ENCODE peak calls at places on chromosomes 16 and 17, in ten cellular contexts. M, F, H, B, S, Y, U, Z, T and P are unnamed samples.

GRCh38 chr17:37417852-37418251 is 11.2 kb downstream of the TADA2A start:
- DNase-seq in M (no peak), F (no peak), H (no peak), B (no peak), S (no peak), Y (no peak), U (no peak), Z (no peak), T (no peak), P (no peak)

GRCh38 chr16:14325921-14326401 is 254.8 kb downstream of the MRTFB start:
- DNase-seq in M (no peak), F (no peak), H (no peak), B (no peak), S (no peak), Y (peak; percentile 76), U (no peak), Z (no peak), T (no peak), P (no peak)

GRCh38 chr16:23027386-23027785 is 121.9 kb downstream of the USP31 start:
- DNase-seq in M (no peak), F (no peak), H (no peak), B (no peak), S (no peak), Y (no peak), U (no peak), Z (no peak), T (no peak), P (no peak)

GRCh38 chr17:49969134-49969759 is at the start of gene DLX4:
- DNase-seq in M (no peak), F (no peak), H (no peak), B (no peak), S (no peak), Y (no peak), U (no peak), Z (no peak), T (no peak), P (peak; percentile 74)

GRCh38 chr17:37273419-37274051 is 102.2 kb upstream of the C17orf78 start:
- DNase-seq in M (no peak), F (peak; percentile 60), H (no peak), B (no peak), S (no peak), Y (peak; percentile 46), U (no peak), Z (no peak), T (no peak), P (no peak)

GRCh38 chr16:81708459-81709368 is 70.4 kb upstream of the PLCG2 start:
- DNase-seq in M (no peak), F (no peak), H (no peak), B (no peak), S (no peak), Y (no peak), U (no peak), Z (no peak), T (no peak), P (no peak)

GRCh38 chr17:56110463-56111138 is 42.7 kb upstream of the ANKFN1 start:
- DNase-seq in M (no peak), F (no peak), H (no peak), B (no peak), S (no peak), Y (no peak), U (no peak), Z (no peak), T (no peak), P (no peak)

GRCh38 chr17:52024296-52024870 is 134.1 kb downstream of the CA10 start:
- DNase-seq in M (no peak), F (no peak), H (peak; percentile 40), B (no peak), S (no peak), Y (no peak), U (no peak), Z (no peak), T (no peak), P (no peak)

GRCh38 chr17:71511266-71511995 is 609.4 kb upstream of the SOX9 start:
- DNase-seq in M (no peak), F (no peak), H (no peak), B (no peak), S (no peak), Y (no peak), U (no peak), Z (no peak), T (no peak), P (no peak)

GRCh38 chr16:15976929-15977637 is 27.7 kb downstream of the ABCC1 start:
- DNase-seq in M (peak; percentile 61), F (no peak), H (no peak), B (no peak), S (no peak), Y (peak; percentile 98), U (peak; percentile 35), Z (no peak), T (no peak), P (no peak)

GRCh38 chr16:6674071-6674470 is 658.6 kb upstream of the RBFOX1 start:
- DNase-seq in M (no peak), F (no peak), H (no peak), B (no peak), S (no peak), Y (no peak), U (no peak), Z (no peak), T (no peak), P (no peak)

GRCh38 chr16:67327774-67328173 is 1.2 kb downstream of the LRRC36 start:
- DNase-seq in M (no peak), F (no peak), H (no peak), B (no peak), S (no peak), Y (no peak), U (no peak), Z (no peak), T (no peak), P (no peak)

GRCh38 chr16:1432388-1433262 is 1.7 kb downstream of the PERCC1 start:
- DNase-seq in M (no peak), F (no peak), H (no peak), B (no peak), S (no peak), Y (no peak), U (no peak), Z (no peak), T (no peak), P (no peak)

GRCh38 chr17:65359016-65359415 is 202.4 kb downstream of the AXIN2 start:
- DNase-seq in M (no peak), F (peak; percentile 66), H (no peak), B (no peak), S (no peak), Y (peak; percentile 63), U (no peak), Z (no peak), T (no peak), P (no peak)

GRCh38 chr16:2226918-2227317 is 3.5 kb downstream of the E4F1 start:
- DNase-seq in M (no peak), F (no peak), H (no peak), B (no peak), S (no peak), Y (no peak), U (no peak), Z (no peak), T (no peak), P (no peak)

GRCh38 chr17:45200701-45201100 is 21.0 kb upstream of the FMNL1 start:
- DNase-seq in M (peak; percentile 42), F (no peak), H (no peak), B (peak; percentile 68), S (no peak), Y (peak; percentile 16), U (no peak), Z (no peak), T (no peak), P (no peak)

GRCh38 chr16:14187517-14188338 is 116.6 kb downstream of the MRTFB start:
- DNase-seq in M (no peak), F (no peak), H (no peak), B (no peak), S (no peak), Y (no peak), U (no peak), Z (no peak), T (no peak), P (no peak)

GRCh38 chr17:57166803-57167202 is 81.8 kb downstream of the AKAP1 start:
- DNase-seq in M (no peak), F (peak; percentile 69), H (no peak), B (no peak), S (no peak), Y (no peak), U (no peak), Z (no peak), T (no peak), P (no peak)

GRCh38 chr17:58187063-58187462 is 5.5 kb upstream of the EPX start:
- DNase-seq in M (no peak), F (no peak), H (no peak), B (no peak), S (no peak), Y (no peak), U (no peak), Z (no peak), T (no peak), P (no peak)

GRCh38 chr16:83615553-83615952 is 192.2 kb upstream of the HSBP1 start:
- DNase-seq in M (no peak), F (no peak), H (no peak), B (no peak), S (no peak), Y (peak; percentile 13), U (no peak), Z (no peak), T (no peak), P (no peak)

GRCh38 chr16:72092832-72093447 is 480 bp downstream of the TXNL4B start:
- DNase-seq in M (no peak), F (peak; percentile 40), H (no peak), B (no peak), S (no peak), Y (peak; percentile 86), U (no peak), Z (no peak), T (no peak), P (no peak)

GRCh38 chr16:50306287-50306686 is 39.9 kb downstream of the ADCY7 start:
- DNase-seq in M (no peak), F (no peak), H (peak; percentile 12), B (no peak), S (no peak), Y (no peak), U (no peak), Z (no peak), T (no peak), P (peak; percentile 19)

GRCh38 chr16:65059421-65059980 is 62.4 kb downstream of the CDH11 start:
- DNase-seq in M (no peak), F (no peak), H (no peak), B (no peak), S (no peak), Y (no peak), U (no peak), Z (no peak), T (no peak), P (no peak)

GRCh38 chr16:75000481-75001081 is 1.8 kb downstream of the ZNRF1 start:
- DNase-seq in M (peak; percentile 26), F (peak; percentile 41), H (no peak), B (no peak), S (no peak), Y (peak; percentile 33), U (no peak), Z (no peak), T (no peak), P (no peak)

GRCh38 chr16:28845173-28846079 is 722 bp downstream of the TUFM start:
- DNase-seq in M (no peak), F (peak; percentile 74), H (no peak), B (no peak), S (no peak), Y (no peak), U (no peak), Z (no peak), T (no peak), P (peak; percentile 52)

GRCh38 chr17:22569459-22570143 is 877.3 kb downstream of the KCNJ18 start:
- DNase-seq in M (no peak), F (no peak), H (no peak), B (no peak), S (no peak), Y (no peak), U (no peak), Z (no peak), T (no peak), P (no peak)

GRCh38 chr17:13601776-13602551 is at the start of gene HS3ST3A1:
- DNase-seq in M (no peak), F (peak; percentile 85), H (peak; percentile 80), B (no peak), S (no peak), Y (peak; percentile 81), U (no peak), Z (no peak), T (no peak), P (no peak)

GRCh38 chr17:49976163-49976827 is 7.3 kb downstream of the DLX4 start:
- DNase-seq in M (no peak), F (no peak), H (no peak), B (no peak), S (no peak), Y (no peak), U (no peak), Z (no peak), T (no peak), P (no peak)